ENCODE peak calls at places on chromosomes 3 and 15, in six cellular contexts. One of them, this sample, is unnamed. For H3K9me3, the result is how much of the 10 kb centered on the place peaks cover.

GRCh38 chr3:142853270-142854163 is 35.4 kb downstream of the PCOLCE2 start:
- DNase-seq in Peyer's patch: no peak
- DNase-seq in mesenchymal stem cell: no peak
- DNase-seq in adrenal gland: no peak
- DNase-seq in PC-3: peak
- DNase-seq in H9: no peak
- DNase-seq in this sample: peak

GRCh38 chr15:79204886-79205285 is 77.6 kb upstream of the ANKRD34C start:
- DNase-seq in Peyer's patch: no peak
- DNase-seq in mesenchymal stem cell: no peak
- DNase-seq in adrenal gland: no peak
- DNase-seq in PC-3: no peak
- DNase-seq in H9: no peak
- DNase-seq in this sample: no peak

GRCh38 chr3:190122198-190122771 is 1.6 kb upstream of the P3H2 start:
- DNase-seq in Peyer's patch: no peak
- DNase-seq in mesenchymal stem cell: peak
- DNase-seq in adrenal gland: no peak
- DNase-seq in PC-3: no peak
- DNase-seq in H9: no peak
- DNase-seq in this sample: peak

GRCh38 chr3:16596352-16597032 is 8.7 kb downstream of the DAZL start:
- DNase-seq in Peyer's patch: no peak
- DNase-seq in mesenchymal stem cell: no peak
- DNase-seq in adrenal gland: no peak
- DNase-seq in PC-3: no peak
- DNase-seq in H9: no peak
- DNase-seq in this sample: no peak

GRCh38 chr3:168885028-168885427 is 778.5 kb downstream of the MECOM start:
- DNase-seq in Peyer's patch: no peak
- DNase-seq in mesenchymal stem cell: no peak
- DNase-seq in adrenal gland: no peak
- DNase-seq in PC-3: peak
- DNase-seq in H9: no peak
- DNase-seq in this sample: peak

GRCh38 chr3:171508676-171509075 is 48.5 kb upstream of the TNIK start:
- DNase-seq in Peyer's patch: no peak
- DNase-seq in mesenchymal stem cell: no peak
- DNase-seq in adrenal gland: no peak
- DNase-seq in PC-3: no peak
- DNase-seq in H9: no peak
- DNase-seq in this sample: no peak

GRCh38 chr3:60912876-60913275 is 338.4 kb downstream of the FHIT start:
- DNase-seq in Peyer's patch: no peak
- DNase-seq in mesenchymal stem cell: no peak
- DNase-seq in adrenal gland: no peak
- DNase-seq in PC-3: peak
- DNase-seq in H9: no peak
- DNase-seq in this sample: no peak

GRCh38 chr3:117927831-117928230 is 1106.8 kb downstream of the IGSF11 start:
- DNase-seq in Peyer's patch: no peak
- DNase-seq in mesenchymal stem cell: no peak
- DNase-seq in adrenal gland: no peak
- DNase-seq in PC-3: no peak
- DNase-seq in H9: no peak
- DNase-seq in this sample: peak

GRCh38 chr3:183777016-183777618 is 48.3 kb downstream of the MAP6D1 start:
- DNase-seq in Peyer's patch: no peak
- DNase-seq in mesenchymal stem cell: no peak
- DNase-seq in adrenal gland: no peak
- DNase-seq in PC-3: no peak
- DNase-seq in H9: no peak
- DNase-seq in this sample: no peak

GRCh38 chr3:190458040-190458439 is 8.3 kb upstream of the TMEM207 start:
- DNase-seq in Peyer's patch: no peak
- DNase-seq in mesenchymal stem cell: no peak
- DNase-seq in adrenal gland: no peak
- DNase-seq in PC-3: peak
- DNase-seq in H9: no peak
- DNase-seq in this sample: peak

GRCh38 chr3:16012086-16012485 is 162.4 kb upstream of the GALNT15 start:
- DNase-seq in Peyer's patch: no peak
- DNase-seq in mesenchymal stem cell: no peak
- DNase-seq in adrenal gland: no peak
- DNase-seq in PC-3: peak
- DNase-seq in H9: no peak
- DNase-seq in this sample: peak

GRCh38 chr15:61205427-61205826 is 23.7 kb downstream of the RORA start:
- DNase-seq in Peyer's patch: no peak
- DNase-seq in mesenchymal stem cell: no peak
- DNase-seq in adrenal gland: no peak
- DNase-seq in PC-3: no peak
- DNase-seq in H9: no peak
- DNase-seq in this sample: no peak

GRCh38 chr3:155504682-155505081 is 211.2 kb upstream of the STRIT1 start:
- DNase-seq in Peyer's patch: no peak
- DNase-seq in mesenchymal stem cell: no peak
- DNase-seq in adrenal gland: no peak
- DNase-seq in PC-3: no peak
- DNase-seq in H9: no peak
- DNase-seq in this sample: no peak

GRCh38 chr15:41417418-41417811 is 520 bp downstream of the RTF1 start:
- DNase-seq in Peyer's patch: no peak
- DNase-seq in mesenchymal stem cell: peak
- DNase-seq in adrenal gland: no peak
- DNase-seq in PC-3: peak
- DNase-seq in H9: peak
- DNase-seq in this sample: peak

GRCh38 chr3:76429536-76430177 is 610.2 kb upstream of the ROBO2 start:
- DNase-seq in Peyer's patch: no peak
- DNase-seq in mesenchymal stem cell: no peak
- DNase-seq in adrenal gland: no peak
- DNase-seq in PC-3: no peak
- DNase-seq in H9: no peak
- DNase-seq in this sample: no peak

GRCh38 chr3:178127221-178127620 is 409.0 kb upstream of the KCNMB2 start:
- DNase-seq in Peyer's patch: no peak
- DNase-seq in mesenchymal stem cell: no peak
- DNase-seq in adrenal gland: no peak
- DNase-seq in PC-3: no peak
- DNase-seq in H9: peak
- DNase-seq in this sample: no peak

GRCh38 chr15:64247535-64247905 is 84.7 kb upstream of the PPIB start:
- DNase-seq in Peyer's patch: no peak
- DNase-seq in mesenchymal stem cell: peak
- DNase-seq in adrenal gland: no peak
- DNase-seq in PC-3: no peak
- DNase-seq in H9: no peak
- DNase-seq in this sample: no peak

GRCh38 chr15:92921215-92922131 is 21.3 kb downstream of the CHD2 start:
- DNase-seq in Peyer's patch: no peak
- DNase-seq in mesenchymal stem cell: peak
- DNase-seq in adrenal gland: no peak
- DNase-seq in PC-3: peak
- DNase-seq in H9: no peak
- DNase-seq in this sample: peak

GRCh38 chr15:53759333-53759975 is at the start of gene WDR72:
- DNase-seq in Peyer's patch: no peak
- DNase-seq in mesenchymal stem cell: no peak
- DNase-seq in adrenal gland: no peak
- DNase-seq in PC-3: no peak
- DNase-seq in H9: peak
- DNase-seq in this sample: no peak

GRCh38 chr15:80796424-80796823 is 17.3 kb downstream of the CEMIP start:
- DNase-seq in Peyer's patch: no peak
- DNase-seq in mesenchymal stem cell: no peak
- DNase-seq in adrenal gland: no peak
- DNase-seq in PC-3: no peak
- DNase-seq in H9: no peak
- DNase-seq in this sample: no peak

GRCh38 chr15:78831229-78832207 is 20.3 kb upstream of the ADAMTS7 start:
- DNase-seq in Peyer's patch: no peak
- DNase-seq in mesenchymal stem cell: no peak
- DNase-seq in adrenal gland: no peak
- DNase-seq in PC-3: no peak
- DNase-seq in H9: no peak
- DNase-seq in this sample: no peak

GRCh38 chr3:17055374-17056276 is 170.9 kb downstream of the PLCL2 start:
- DNase-seq in Peyer's patch: no peak
- DNase-seq in mesenchymal stem cell: no peak
- DNase-seq in adrenal gland: no peak
- DNase-seq in PC-3: no peak
- DNase-seq in H9: no peak
- DNase-seq in this sample: peak

GRCh38 chr3:188559069-188559410 is 405.1 kb downstream of the LPP start:
- DNase-seq in Peyer's patch: no peak
- DNase-seq in mesenchymal stem cell: no peak
- DNase-seq in adrenal gland: no peak
- DNase-seq in PC-3: no peak
- DNase-seq in H9: no peak
- DNase-seq in this sample: peak

GRCh38 chr3:153835540-153835939 is 285.6 kb upstream of the ARHGEF26 start:
- DNase-seq in Peyer's patch: no peak
- DNase-seq in mesenchymal stem cell: no peak
- DNase-seq in adrenal gland: no peak
- DNase-seq in PC-3: peak
- DNase-seq in H9: peak
- DNase-seq in this sample: no peak

GRCh38 chr3:31859245-31859644 is 121.8 kb downstream of the OSBPL10 start:
- DNase-seq in Peyer's patch: no peak
- DNase-seq in mesenchymal stem cell: no peak
- DNase-seq in adrenal gland: no peak
- DNase-seq in PC-3: no peak
- DNase-seq in H9: no peak
- DNase-seq in this sample: no peak
- H3K27ac ChIP-seq in Peyer's patch: no peak
- H3K27ac ChIP-seq in mesenchymal stem cell: no peak
- H3K27ac ChIP-seq in adrenal gland: no peak
- H3K27ac ChIP-seq in PC-3: no peak
- H3K27ac ChIP-seq in H9: no peak
- H3K27ac ChIP-seq in this sample: no peak

GRCh38 chr3:1375145-1375544 is 282.3 kb downstream of the CNTN6 start:
- DNase-seq in Peyer's patch: no peak
- DNase-seq in mesenchymal stem cell: no peak
- DNase-seq in adrenal gland: no peak
- DNase-seq in PC-3: no peak
- DNase-seq in H9: no peak
- DNase-seq in this sample: no peak

DNA sequence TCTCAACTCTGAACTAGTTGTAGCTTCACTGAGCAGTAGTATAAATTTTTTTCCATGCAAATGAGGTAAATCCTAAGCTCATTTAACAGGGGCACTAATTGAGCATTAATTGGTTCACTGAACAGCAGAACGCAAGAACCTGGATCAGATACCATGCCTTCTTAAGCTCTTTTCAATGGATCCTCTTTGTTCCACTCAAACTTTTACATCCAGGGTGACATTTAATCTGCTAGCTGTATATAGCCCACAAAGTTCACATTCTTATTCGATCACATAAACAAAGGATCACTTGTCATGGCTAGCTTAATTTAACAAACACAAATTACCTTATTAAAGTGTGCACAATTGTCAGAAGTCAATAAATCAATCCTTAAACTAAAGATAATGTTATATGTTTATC is 281.6 kb downstream of the CNTN6 start:
- DNase-seq in Peyer's patch: no peak
- DNase-seq in mesenchymal stem cell: no peak
- DNase-seq in adrenal gland: no peak
- DNase-seq in PC-3: no peak
- DNase-seq in H9: no peak
- DNase-seq in this sample: no peak
- H3K9me3 ChIP-seq in Peyer's patch: under half
- H3K9me3 ChIP-seq in mesenchymal stem cell: under half
- H3K9me3 ChIP-seq in adrenal gland: under half
- H3K9me3 ChIP-seq in PC-3: under half
- H3K9me3 ChIP-seq in H9: under half
- H3K9me3 ChIP-seq in this sample: under half

GRCh38 chr3:71583569-71584215 is at the start of gene FOXP1:
- DNase-seq in Peyer's patch: peak
- DNase-seq in mesenchymal stem cell: peak
- DNase-seq in adrenal gland: peak
- DNase-seq in PC-3: peak
- DNase-seq in H9: peak
- DNase-seq in this sample: peak

GRCh38 chr3:71584216-71585061 is 911 bp upstream of the FOXP1 start:
- DNase-seq in Peyer's patch: peak
- DNase-seq in mesenchymal stem cell: peak
- DNase-seq in adrenal gland: peak
- DNase-seq in PC-3: peak
- DNase-seq in H9: peak
- DNase-seq in this sample: peak

GRCh38 chr3:71585891-71586809 is 2.6 kb upstream of the FOXP1 start:
- DNase-seq in Peyer's patch: no peak
- DNase-seq in mesenchymal stem cell: peak
- DNase-seq in adrenal gland: no peak
- DNase-seq in PC-3: peak
- DNase-seq in H9: no peak
- DNase-seq in this sample: peak

GRCh38 chr3:71586810-71587242 is 3.3 kb upstream of the FOXP1 start:
- DNase-seq in Peyer's patch: no peak
- DNase-seq in mesenchymal stem cell: no peak
- DNase-seq in adrenal gland: no peak
- DNase-seq in PC-3: no peak
- DNase-seq in H9: no peak
- DNase-seq in this sample: no peak

DNA sequence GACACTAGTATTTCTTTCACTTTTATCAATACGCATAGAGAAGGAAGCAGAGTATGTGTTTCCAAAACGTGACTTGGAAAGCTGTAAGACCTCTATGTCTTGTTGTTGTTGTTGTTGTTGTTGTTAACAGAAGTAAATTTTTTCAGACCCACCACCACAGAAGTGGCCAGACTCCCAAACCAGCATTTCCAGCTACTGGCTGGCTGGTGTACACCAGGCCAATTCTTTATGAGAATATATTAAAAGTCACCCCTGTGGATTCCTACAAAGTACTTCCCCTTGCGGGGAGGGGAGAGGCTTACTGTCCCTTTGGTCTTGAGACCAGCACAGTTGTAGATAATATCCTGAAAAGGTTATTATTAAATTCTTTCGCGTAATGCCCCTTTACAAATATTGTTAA is 1.6 kb upstream of the FOXP1 start:
- DNase-seq in Peyer's patch: no peak
- DNase-seq in mesenchymal stem cell: no peak
- DNase-seq in adrenal gland: no peak
- DNase-seq in PC-3: peak
- DNase-seq in H9: no peak
- DNase-seq in this sample: no peak
- H3K27ac ChIP-seq in Peyer's patch: peak
- H3K27ac ChIP-seq in mesenchymal stem cell: peak
- H3K27ac ChIP-seq in adrenal gland: peak
- H3K27ac ChIP-seq in PC-3: peak
- H3K27ac ChIP-seq in H9: no peak
- H3K27ac ChIP-seq in this sample: no peak

DNA sequence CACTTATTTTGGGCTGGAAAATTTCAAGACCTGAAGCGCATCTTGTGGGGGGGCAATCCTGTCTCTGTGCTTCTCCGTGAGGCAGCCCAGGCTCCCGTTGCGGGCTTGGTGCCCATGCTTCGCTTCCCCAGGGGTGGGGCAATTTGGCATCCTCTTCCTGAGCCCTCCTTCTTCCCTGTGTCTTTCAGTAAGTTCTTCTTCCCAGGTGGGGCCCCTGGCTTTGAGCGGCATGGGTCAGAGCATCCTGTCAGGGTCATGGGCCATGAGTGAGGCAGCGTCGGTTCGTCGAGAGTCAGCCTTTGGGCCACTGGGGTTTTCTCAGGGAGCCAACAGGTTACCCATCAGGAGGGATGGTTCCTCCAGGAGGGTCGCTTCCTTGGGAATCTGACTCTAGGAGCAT is 200.7 kb downstream of the UBE3A start:
- DNase-seq in Peyer's patch: no peak
- DNase-seq in mesenchymal stem cell: no peak
- DNase-seq in adrenal gland: no peak
- DNase-seq in PC-3: no peak
- DNase-seq in H9: no peak
- DNase-seq in this sample: no peak
- H3K9me3 ChIP-seq in Peyer's patch: under half
- H3K9me3 ChIP-seq in mesenchymal stem cell: under half
- H3K9me3 ChIP-seq in adrenal gland: under half
- H3K9me3 ChIP-seq in PC-3: under half
- H3K9me3 ChIP-seq in H9: half or more
- H3K9me3 ChIP-seq in this sample: under half